ENCODE peak calls at places on chromosomes 2 and 18, in five cellular contexts. One of them, this sample, is unnamed.

GRCh38 chr2:29753676-29754444 is 167.5 kb downstream of the ALK start:
- DNase-seq in psoas muscle: no peak
- DNase-seq in B cell: no peak
- DNase-seq in GM06990: no peak
- DNase-seq in ovary: no peak
- DNase-seq in this sample: peak

GRCh38 chr18:3875376-3875775 is 425.4 kb downstream of the TGIF1 start:
- DNase-seq in psoas muscle: no peak
- DNase-seq in B cell: no peak
- DNase-seq in GM06990: no peak
- DNase-seq in ovary: no peak
- DNase-seq in this sample: no peak

GRCh38 chr2:45743531-45744391 is 92.3 kb downstream of the PRKCE start:
- DNase-seq in psoas muscle: peak
- DNase-seq in B cell: no peak
- DNase-seq in GM06990: no peak
- DNase-seq in ovary: peak
- DNase-seq in this sample: peak

GRCh38 chr2:152542995-152543481 is 174.2 kb downstream of the PRPF40A start:
- DNase-seq in psoas muscle: no peak
- DNase-seq in B cell: no peak
- DNase-seq in GM06990: no peak
- DNase-seq in ovary: peak
- DNase-seq in this sample: peak

GRCh38 chr2:217552081-217552480 is 450.7 kb downstream of the TNS1 start:
- DNase-seq in psoas muscle: no peak
- DNase-seq in B cell: no peak
- DNase-seq in GM06990: no peak
- DNase-seq in ovary: no peak
- DNase-seq in this sample: no peak

GRCh38 chr2:42893047-42893758 is 100.8 kb upstream of the HAAO start:
- DNase-seq in psoas muscle: no peak
- DNase-seq in B cell: no peak
- DNase-seq in GM06990: no peak
- DNase-seq in ovary: no peak
- DNase-seq in this sample: no peak

GRCh38 chr18:57737661-57738060 is 65.5 kb downstream of the ATP8B1 start:
- DNase-seq in psoas muscle: peak
- DNase-seq in B cell: no peak
- DNase-seq in GM06990: no peak
- DNase-seq in ovary: peak
- DNase-seq in this sample: peak

GRCh38 chr2:188414412-188414811 is 122.7 kb downstream of the GULP1 start:
- DNase-seq in psoas muscle: no peak
- DNase-seq in B cell: no peak
- DNase-seq in GM06990: no peak
- DNase-seq in ovary: no peak
- DNase-seq in this sample: no peak

GRCh38 chr2:19818543-19818942 is 83.2 kb downstream of the TTC32 start:
- DNase-seq in psoas muscle: no peak
- DNase-seq in B cell: no peak
- DNase-seq in GM06990: no peak
- DNase-seq in ovary: no peak
- DNase-seq in this sample: no peak

GRCh38 chr2:20012282-20013060 is at the start of gene MATN3:
- DNase-seq in psoas muscle: peak
- DNase-seq in B cell: peak
- DNase-seq in GM06990: peak
- DNase-seq in ovary: peak
- DNase-seq in this sample: no peak

GRCh38 chr2:46087492-46087891 is 209.7 kb upstream of the EPAS1 start:
- DNase-seq in psoas muscle: no peak
- DNase-seq in B cell: no peak
- DNase-seq in GM06990: no peak
- DNase-seq in ovary: no peak
- DNase-seq in this sample: no peak

GRCh38 chr2:68195096-68195495 is 37.4 kb downstream of the PNO1 start:
- DNase-seq in psoas muscle: no peak
- DNase-seq in B cell: no peak
- DNase-seq in GM06990: no peak
- DNase-seq in ovary: peak
- DNase-seq in this sample: no peak

GRCh38 chr2:183037660-183038340 is 457 bp downstream of the NCKAP1 start:
- DNase-seq in psoas muscle: no peak
- DNase-seq in B cell: peak
- DNase-seq in GM06990: peak
- DNase-seq in ovary: peak
- DNase-seq in this sample: no peak

GRCh38 chr18:31503011-31503410 is 5.0 kb downstream of the DSG2 start:
- DNase-seq in psoas muscle: no peak
- DNase-seq in B cell: no peak
- DNase-seq in GM06990: no peak
- DNase-seq in ovary: no peak
- DNase-seq in this sample: no peak

DNA sequence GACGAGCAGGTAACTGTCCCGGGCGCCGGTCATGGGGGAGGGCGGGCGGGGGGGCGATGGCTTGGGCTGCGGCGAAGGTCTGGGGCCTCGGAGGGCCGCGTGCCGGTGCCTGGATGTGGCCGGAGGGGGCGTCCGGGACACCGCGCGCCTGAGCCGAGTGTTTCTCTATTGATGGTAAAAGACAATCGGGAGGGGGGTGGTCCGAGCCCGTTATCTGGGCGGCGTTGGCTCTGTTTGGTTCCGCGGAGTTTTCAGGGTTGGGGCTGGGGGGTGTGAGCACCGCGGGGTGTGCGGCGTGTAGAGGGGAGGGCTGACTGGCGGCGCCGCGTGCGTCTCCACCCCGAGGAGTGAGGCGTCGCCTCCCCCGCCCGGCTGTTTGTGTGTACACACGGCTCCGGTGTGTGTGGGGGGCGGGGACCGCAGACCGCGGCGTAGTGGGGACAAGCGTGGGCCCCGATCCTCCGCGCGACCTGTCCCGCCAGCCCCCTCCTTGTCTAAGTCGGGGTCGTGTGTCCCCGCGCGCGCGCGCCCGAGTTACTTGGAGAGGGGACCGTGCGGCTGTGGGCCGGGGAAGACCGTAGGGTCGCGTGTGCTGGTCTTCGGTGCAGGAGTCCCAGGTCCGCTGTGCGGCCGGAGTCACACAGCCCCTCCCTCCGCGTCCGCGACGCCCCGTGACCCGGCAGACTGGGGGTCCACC is 1.6 kb downstream of the CTIF start:
- DNase-seq in psoas muscle: peak
- DNase-seq in B cell: peak
- DNase-seq in GM06990: peak
- DNase-seq in ovary: peak
- DNase-seq in this sample: peak
- TF ChIP-seq CTCF in psoas muscle: peak
- TF ChIP-seq CTCF in B cell: no peak
- TF ChIP-seq CTCF in GM06990: peak
- TF ChIP-seq CTCF in ovary: no peak
- TF ChIP-seq CTCF in this sample: peak

DNA sequence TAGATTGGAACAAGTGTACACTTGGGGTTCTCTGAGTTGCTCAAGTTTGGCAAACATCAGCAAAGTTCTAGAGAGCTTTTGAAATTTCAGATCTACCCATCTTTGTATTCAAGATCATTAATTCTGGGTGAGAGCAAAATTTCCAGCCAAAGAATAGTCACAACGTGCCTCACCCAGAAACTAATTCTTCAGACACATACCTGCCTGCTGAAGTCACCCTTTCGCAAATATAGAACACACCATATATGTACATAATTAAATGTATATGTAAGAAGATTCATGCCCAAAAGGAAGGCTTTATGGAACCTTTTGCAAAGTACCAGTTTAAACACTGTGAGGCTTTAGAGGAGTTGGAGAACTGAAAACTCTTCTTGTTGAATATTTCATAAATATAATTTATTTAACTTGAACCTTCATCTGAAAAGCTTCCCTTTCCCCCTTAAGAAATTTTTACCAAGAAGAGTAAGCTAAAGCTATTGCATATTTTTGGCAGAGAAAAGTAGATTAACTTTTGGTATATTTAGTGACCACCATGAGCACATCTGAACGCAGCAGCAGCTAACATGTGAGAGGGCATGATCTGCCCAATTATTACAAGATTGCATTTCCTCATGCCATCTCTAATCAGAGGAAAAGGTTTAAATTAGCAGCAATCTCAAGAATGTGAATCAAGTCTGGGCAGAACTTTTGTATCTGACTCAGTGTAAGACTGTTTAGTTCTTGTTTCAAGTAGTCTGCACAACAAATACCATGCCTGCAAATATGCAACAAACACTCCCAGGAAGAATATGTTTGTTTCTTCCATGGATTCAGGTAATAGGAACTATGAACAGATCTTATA is 8.2 kb downstream of the RND3 start:
- DNase-seq in psoas muscle: no peak
- DNase-seq in B cell: no peak
- DNase-seq in GM06990: no peak
- DNase-seq in ovary: no peak
- DNase-seq in this sample: no peak
- TF ChIP-seq CTCF in psoas muscle: no peak
- TF ChIP-seq CTCF in B cell: no peak
- TF ChIP-seq CTCF in GM06990: no peak
- TF ChIP-seq CTCF in ovary: no peak
- TF ChIP-seq CTCF in this sample: no peak

DNA sequence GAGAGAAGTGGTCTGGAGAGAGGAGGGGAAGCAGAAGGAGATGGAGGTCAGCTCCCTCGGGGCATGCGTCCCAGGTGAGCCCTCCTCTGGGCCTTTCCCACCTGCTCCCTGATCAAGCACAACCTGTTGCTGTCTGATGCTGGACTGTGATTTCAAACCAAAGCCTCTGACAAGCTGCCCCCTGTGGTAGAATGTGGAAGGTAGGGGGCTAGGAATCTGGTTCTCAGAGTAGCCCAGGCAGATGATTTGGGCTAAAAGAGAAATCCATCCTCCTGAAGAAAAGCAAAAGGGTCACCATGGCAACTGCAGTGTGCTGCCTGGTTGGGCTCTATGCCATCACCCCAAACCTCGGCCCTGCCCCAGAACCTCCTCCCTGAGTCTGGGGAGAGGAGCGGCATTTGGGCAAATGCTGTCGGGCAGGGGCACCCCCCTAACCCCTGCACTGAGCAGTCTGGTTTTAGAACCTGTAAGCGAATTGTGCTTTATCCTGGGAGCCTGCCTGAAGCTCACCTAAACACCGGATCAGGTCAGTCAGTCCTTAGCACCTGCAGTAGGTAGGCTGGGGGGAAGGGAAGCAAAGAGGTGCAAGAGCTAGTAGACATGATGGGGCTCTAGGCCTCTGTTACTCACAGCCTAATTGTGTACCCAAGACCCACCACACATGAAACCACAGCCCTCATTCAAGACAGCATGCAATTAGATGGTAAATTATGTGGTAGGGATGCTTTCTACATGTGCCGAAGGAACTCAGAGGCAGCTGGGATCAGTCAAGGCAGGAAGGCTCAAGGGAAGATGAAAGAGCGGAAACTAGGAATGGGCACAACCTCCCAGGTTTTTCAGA is 83.6 kb downstream of the DNMT3A start:
- DNase-seq in psoas muscle: no peak
- DNase-seq in B cell: no peak
- DNase-seq in GM06990: no peak
- DNase-seq in ovary: no peak
- DNase-seq in this sample: no peak
- TF ChIP-seq CTCF in psoas muscle: no peak
- TF ChIP-seq CTCF in B cell: no peak
- TF ChIP-seq CTCF in GM06990: no peak
- TF ChIP-seq CTCF in ovary: no peak
- TF ChIP-seq CTCF in this sample: peak

GRCh38 chr2:8000861-8001260 is 681.0 kb upstream of the ID2 start:
- DNase-seq in psoas muscle: no peak
- DNase-seq in B cell: peak
- DNase-seq in GM06990: no peak
- DNase-seq in ovary: no peak
- DNase-seq in this sample: no peak
- TF ChIP-seq CTCF in psoas muscle: no peak
- TF ChIP-seq CTCF in B cell: no peak
- TF ChIP-seq CTCF in GM06990: peak
- TF ChIP-seq CTCF in ovary: no peak
- TF ChIP-seq CTCF in this sample: peak

GRCh38 chr2:134365356-134365755 is 111.5 kb downstream of the MGAT5 start:
- DNase-seq in psoas muscle: no peak
- DNase-seq in B cell: no peak
- DNase-seq in GM06990: no peak
- DNase-seq in ovary: no peak
- DNase-seq in this sample: peak
- TF ChIP-seq CTCF in psoas muscle: no peak
- TF ChIP-seq CTCF in B cell: no peak
- TF ChIP-seq CTCF in GM06990: peak
- TF ChIP-seq CTCF in ovary: no peak
- TF ChIP-seq CTCF in this sample: peak

GRCh38 chr18:44324361-44324760 is 356.3 kb upstream of the SETBP1 start:
- DNase-seq in psoas muscle: no peak
- DNase-seq in B cell: no peak
- DNase-seq in GM06990: no peak
- DNase-seq in ovary: no peak
- DNase-seq in this sample: no peak

GRCh38 chr18:44321868-44322590 is 358.7 kb upstream of the SETBP1 start:
- DNase-seq in psoas muscle: no peak
- DNase-seq in B cell: no peak
- DNase-seq in GM06990: no peak
- DNase-seq in ovary: no peak
- DNase-seq in this sample: no peak

GRCh38 chr18:44320619-44321460 is 359.8 kb upstream of the SETBP1 start:
- DNase-seq in psoas muscle: no peak
- DNase-seq in B cell: no peak
- DNase-seq in GM06990: no peak
- DNase-seq in ovary: no peak
- DNase-seq in this sample: no peak

GRCh38 chr18:44323125-44323524 is 357.6 kb upstream of the SETBP1 start:
- DNase-seq in psoas muscle: no peak
- DNase-seq in B cell: no peak
- DNase-seq in GM06990: no peak
- DNase-seq in ovary: no peak
- DNase-seq in this sample: no peak

GRCh38 chr18:44325903-44326650 is 354.6 kb upstream of the SETBP1 start:
- DNase-seq in psoas muscle: peak
- DNase-seq in B cell: peak
- DNase-seq in GM06990: no peak
- DNase-seq in ovary: peak
- DNase-seq in this sample: no peak
- TF ChIP-seq CTCF in psoas muscle: peak
- TF ChIP-seq CTCF in B cell: peak
- TF ChIP-seq CTCF in GM06990: peak
- TF ChIP-seq CTCF in ovary: no peak
- TF ChIP-seq CTCF in this sample: peak